ENCODE peak calls at places on chromosomes 1 and 21, in four cellular contexts. Y is EH, I is fibroblast of the aortic adventitia, P is AG09309. K is an unnamed sample.

GRCh38 chr1:113784104-113784779 is 25.0 kb upstream of the PHTF1 start:
- DNase-seq in Y (peak; percentile 27), I (no peak), P (no peak), K (no peak)

GRCh38 chr1:203290261-203291089 is 14.8 kb upstream of the BTG2 start:
- DNase-seq in P (no peak), Y (peak; percentile 58), I (peak; percentile 65), K (no peak)

GRCh38 chr1:151334822-151335221 is 7.6 kb upstream of the PI4KB start:
- DNase-seq in Y (no peak), P (no peak), I (no peak), K (no peak)

GRCh38 chr1:235835226-235835625 is 31.5 kb downstream of the LYST start:
- DNase-seq in P (no peak), Y (peak; percentile 32), I (peak; percentile 79), K (no peak)

GRCh38 chr21:29712818-29713217 is 227.0 kb downstream of the GRIK1 start:
- DNase-seq in I (peak; percentile 63), Y (no peak), P (no peak), K (no peak)

GRCh38 chr1:116515702-116516101 is 55.1 kb downstream of the CD58 start:
- DNase-seq in I (no peak), Y (no peak), P (no peak), K (no peak)

GRCh38 chr1:150549496-150550221 is 451 bp downstream of the ADAMTSL4 start:
- DNase-seq in I (peak; percentile 45), P (no peak), Y (peak; percentile 48), K (no peak)

GRCh38 chr1:54703471-54703870 is 12.2 kb upstream of the TTC4 start:
- DNase-seq in P (no peak), Y (no peak), I (no peak), K (no peak)

GRCh38 chr1:91732291-91732953 is 153.5 kb downstream of the TGFBR3 start:
- DNase-seq in P (no peak), I (peak; percentile 63), Y (peak; percentile 86), K (no peak)

GRCh38 chr1:202214089-202214843 is 20.7 kb downstream of the LGR6 start:
- DNase-seq in Y (no peak), I (no peak), P (no peak), K (no peak)

K was measured in CMK.